ENCODE peak calls at places on chromosomes 5 and 9, in five cellular contexts. U is thyroid gland, C is HCT116, V is A549, I is body of pancreas. F is an unnamed sample.

GRCh38 chr5:132094393-132095076 is 20.9 kb downstream of the CSF2 start:
- DNase-seq in U (no peak), C (no peak), V (peak), I (peak), F (no peak)

GRCh38 chr5:146301666-146302065 is 37.0 kb upstream of the POU4F3 start:
- DNase-seq in U (no peak), C (no peak), V (no peak), I (no peak), F (no peak)

GRCh38 chr9:31119882-31120481 is 1264.5 kb upstream of the ACO1 start:
- DNase-seq in U (no peak), C (peak), V (no peak), I (peak), F (peak)

GRCh38 chr5:99122976-99123375 is 194.2 kb upstream of the CHD1 start:
- DNase-seq in U (no peak), C (no peak), V (no peak), I (no peak), F (no peak)

GRCh38 chr9:68981825-68982224 is 32.1 kb downstream of the PRKACG start:
- DNase-seq in U (no peak), C (no peak), V (no peak), I (no peak), F (no peak)

GRCh38 chr5:73031839-73032238 is 76.0 kb downstream of the FCHO2 start:
- DNase-seq in U (peak), C (peak), V (no peak), I (peak), F (no peak)

GRCh38 chr9:101737705-101738565 is 512 bp downstream of the GRIN3A start:
- DNase-seq in U (no peak), C (no peak), V (peak), I (peak), F (peak)

GRCh38 chr5:173055722-173055982 is 500 bp upstream of the CREBRF start:
- DNase-seq in U (no peak), C (no peak), V (peak), I (no peak), F (no peak)

GRCh38 chr5:35785601-35786085 is 71.0 kb upstream of the IL7R start:
- DNase-seq in U (no peak), C (no peak), V (no peak), I (no peak), F (no peak)

GRCh38 chr9:96604005-96604320 is 15.7 kb downstream of the CDC14B start:
- DNase-seq in U (peak), C (no peak), V (no peak), I (no peak), F (no peak)

GRCh38 chr9:137224850-137225694 is at the start of gene CYSRT1:
- DNase-seq in U (no peak), C (no peak), V (no peak), I (no peak), F (no peak)

GRCh38 chr5:154829589-154830218 is 20.7 kb downstream of the FAXDC2 start:
- DNase-seq in U (no peak), C (peak), V (no peak), I (no peak), F (no peak)

GRCh38 chr9:13607746-13608445 is 328.4 kb upstream of the MPDZ start:
- DNase-seq in U (no peak), C (no peak), V (no peak), I (no peak), F (no peak)

GRCh38 chr9:137073992-137074399 is 3.3 kb upstream of the UAP1L1 start:
- DNase-seq in U (no peak), C (no peak), V (no peak), I (no peak), F (no peak)

GRCh38 chr5:170540276-170540675 is 36.5 kb downstream of the KCNIP1 start:
- DNase-seq in U (no peak), C (no peak), V (no peak), I (no peak), F (no peak)

GRCh38 chr9:121976751-121977150 is 116.4 kb downstream of the TTLL11 start:
- DNase-seq in U (no peak), C (no peak), V (peak), I (no peak), F (no peak)

GRCh38 chr9:129254566-129255287 is 76.7 kb upstream of the IER5L start:
- DNase-seq in U (no peak), C (no peak), V (no peak), I (no peak), F (no peak)

GRCh38 chr9:128098017-128098935 is 29.3 kb downstream of the PTGES2 start:
- DNase-seq in U (peak), C (peak), V (peak), I (peak), F (peak)
- TF ChIP-seq POLR2A in U (peak), C (no peak), V (peak), I (peak), F (peak)

DNA sequence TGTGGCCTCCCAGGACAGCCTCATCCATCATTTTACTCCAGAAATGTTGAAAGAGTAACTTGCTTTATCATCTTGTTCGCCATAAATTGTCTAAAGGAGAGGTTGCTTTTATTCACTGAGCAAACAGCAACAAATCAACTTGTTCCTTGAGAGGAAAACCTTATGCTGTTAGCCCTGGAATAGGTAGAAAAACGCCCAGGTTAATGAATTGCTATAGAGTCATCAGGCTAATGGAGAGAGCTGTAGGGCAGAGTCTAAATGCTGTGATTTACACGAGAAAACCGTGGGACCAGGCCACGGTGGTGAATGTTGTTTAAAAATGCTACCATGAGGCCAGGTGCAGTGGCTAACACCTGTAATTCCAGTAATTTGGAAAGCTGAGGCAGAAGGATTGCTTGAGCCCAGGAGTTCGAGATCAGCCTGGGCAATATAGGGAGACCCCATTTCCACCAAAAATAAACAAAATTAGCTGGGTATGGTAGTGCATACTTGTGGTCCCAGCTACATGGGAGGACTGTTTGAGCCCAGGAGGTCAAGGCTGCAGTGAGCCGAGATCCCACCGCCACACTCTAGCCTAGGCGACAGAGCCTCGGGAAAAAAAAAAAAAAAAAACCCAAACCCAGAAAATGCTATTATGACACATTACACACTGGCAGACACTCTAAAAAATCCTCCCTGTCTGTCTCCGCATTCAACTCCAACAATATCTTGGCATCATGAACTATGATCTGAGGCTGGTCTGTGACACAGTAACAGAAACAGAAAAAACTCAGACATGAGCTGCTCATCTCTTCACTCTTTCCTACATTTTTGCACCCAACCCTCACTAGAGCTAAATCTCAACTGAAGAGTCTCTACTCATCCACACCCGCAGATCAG is 118.5 kb upstream of the RETREG1 start:
- DNase-seq in U (no peak), C (no peak), V (no peak), I (no peak), F (no peak)
- H3K4me3 ChIP-seq in U (no peak), C (no peak), V (no peak), I (no peak), F (no peak)

DNA sequence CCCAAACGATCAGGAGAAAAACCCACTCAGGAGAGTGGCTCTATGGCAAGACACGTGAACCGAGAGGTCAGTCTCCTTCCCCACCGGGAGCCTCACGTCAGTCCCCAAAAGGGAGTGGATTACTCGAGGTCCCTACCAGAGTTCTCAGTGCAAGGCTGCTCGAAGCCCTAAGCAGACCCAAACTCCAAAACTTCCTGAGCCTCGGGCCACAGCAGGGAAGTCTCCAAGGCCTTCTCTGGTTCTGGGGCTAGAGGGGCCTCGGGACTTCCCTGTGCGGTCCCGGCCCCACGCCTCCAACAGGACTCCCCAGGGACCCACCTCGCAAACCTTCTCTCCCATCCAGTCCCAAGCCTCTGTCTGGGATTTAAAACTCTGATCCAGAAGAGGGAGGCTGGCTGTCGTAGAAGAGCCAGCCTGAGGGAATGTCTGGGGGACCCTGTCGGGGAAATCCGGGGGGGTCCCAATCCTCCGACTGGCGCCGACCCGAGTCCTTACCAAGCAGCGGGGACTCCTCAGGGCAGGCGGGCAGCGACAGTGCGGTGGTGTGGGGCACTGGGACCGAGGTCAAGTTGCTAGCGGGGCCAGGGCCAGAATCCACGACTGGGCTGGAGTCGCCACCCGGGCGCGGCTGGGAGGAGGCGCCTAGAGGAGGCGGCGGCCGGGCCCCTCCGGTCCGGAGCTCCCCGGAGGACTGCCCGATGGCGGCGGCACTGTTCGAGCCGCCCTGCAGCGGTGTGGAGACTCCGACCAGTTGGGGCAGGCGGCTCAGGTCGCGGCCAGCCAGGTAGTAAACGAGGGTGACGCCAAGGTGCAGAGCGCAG is 663 bp downstream of the B4GALT1 start:
- DNase-seq in U (peak), C (no peak), V (peak), I (peak), F (no peak)
- TF ChIP-seq CTCF in U (no peak), C (no peak), V (no peak), I (no peak), F (no peak)

DNA sequence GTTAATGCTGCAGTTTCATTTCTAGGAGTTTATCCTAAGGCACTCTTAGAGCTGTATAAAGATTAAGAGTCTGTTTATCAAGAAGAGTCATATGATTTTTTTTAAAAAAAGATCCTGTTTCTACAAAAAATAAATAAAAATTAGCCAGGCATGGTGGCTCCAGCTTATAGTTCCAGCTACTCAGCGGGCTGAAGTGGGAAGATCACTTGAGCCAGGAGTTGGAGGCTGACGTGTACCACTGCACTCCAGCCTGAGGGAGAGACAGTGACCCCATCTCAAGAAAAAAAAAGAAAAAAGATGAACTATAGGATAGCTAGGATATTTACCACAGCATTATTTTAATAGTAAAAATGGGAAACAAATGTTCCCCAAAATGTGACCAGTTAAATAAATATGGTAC is 3.3 kb upstream of the UBE2D2 start:
- DNase-seq in U (peak), C (no peak), V (no peak), I (no peak), F (no peak)
- TF ChIP-seq POLR2A in U (no peak), C (no peak), V (no peak), I (no peak), F (no peak)

GRCh38 chr5:135033026-135033861 is 784 bp downstream of the PITX1 start:
- DNase-seq in U (no peak), C (no peak), V (peak), I (no peak), F (no peak)
- H3K4me3 ChIP-seq in U (no peak), C (peak), V (peak), I (peak), F (peak)

GRCh38 chr9:124521142-124521541 is 13.9 kb upstream of the NR5A1 start:
- DNase-seq in U (no peak), C (no peak), V (no peak), I (no peak), F (no peak)

GRCh38 chr9:124526174-124526573 is 19.0 kb upstream of the NR5A1 start:
- DNase-seq in U (no peak), C (no peak), V (no peak), I (no peak), F (no peak)

GRCh38 chr9:124518116-124518515 is 10.9 kb upstream of the NR5A1 start:
- DNase-seq in U (no peak), C (no peak), V (no peak), I (no peak), F (no peak)

GRCh38 chr9:124520206-124520596 is 13.0 kb upstream of the NR5A1 start:
- DNase-seq in U (no peak), C (no peak), V (no peak), I (no peak), F (peak)

DNA sequence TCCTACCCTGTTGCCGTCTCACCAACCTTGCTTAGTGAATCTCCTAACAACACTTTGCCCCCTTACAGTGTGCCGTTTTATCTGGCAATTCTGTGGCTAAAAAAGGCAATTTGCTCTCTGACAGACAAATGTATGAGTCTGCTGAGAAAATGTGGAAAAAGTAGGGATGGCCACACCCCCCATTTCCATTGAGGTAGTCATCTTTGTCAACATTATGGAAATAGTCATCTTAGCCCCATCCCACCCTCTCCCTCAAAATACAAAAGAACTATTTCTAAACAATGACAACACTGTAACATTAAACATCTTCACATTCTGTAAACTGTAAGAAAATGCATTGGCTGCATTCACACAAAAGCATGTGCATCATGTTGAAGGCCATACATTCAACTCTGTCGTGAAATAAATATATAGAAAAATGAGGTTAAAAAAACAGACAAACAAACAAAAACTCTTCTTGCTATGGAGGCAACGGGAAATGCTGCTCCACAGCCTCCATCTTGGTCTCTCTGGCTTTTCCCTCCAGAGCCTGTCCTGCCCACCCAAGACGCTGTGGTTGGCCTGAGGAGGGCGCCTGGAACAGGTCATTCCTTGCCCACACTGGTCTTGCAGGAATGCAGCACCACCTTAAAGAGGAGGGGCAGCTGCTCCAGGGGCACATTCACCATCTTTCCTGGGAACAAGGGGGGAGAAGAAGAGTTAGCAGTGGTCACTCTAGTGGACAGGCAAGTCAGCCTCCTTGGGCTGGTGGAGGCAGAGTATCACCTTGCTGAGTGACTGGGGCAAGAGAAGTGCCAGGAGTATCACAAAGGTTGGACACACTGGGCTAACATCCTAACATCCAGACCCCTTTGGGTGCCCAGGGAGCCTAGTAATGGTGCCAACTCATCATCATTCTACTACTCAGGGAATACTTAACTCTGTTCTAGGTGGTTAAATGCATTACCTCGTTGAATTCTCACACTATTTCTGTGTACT is 15.2 kb upstream of the NR5A1 start:
- DNase-seq in U (no peak), C (peak), V (no peak), I (no peak), F (no peak)
- TF ChIP-seq CTCF in U (no peak), C (no peak), V (no peak), I (no peak), F (no peak)

F was measured in testis.